ENCODE peak calls at places on chromosomes 12 and 14, in seven cellular contexts. O, F, T, E, Z, X and U are unnamed samples.

GRCh38 chr14:75222208-75222701 is 45.8 kb upstream of the TMED10 start:
- DNase-seq in O (no peak), F (no peak), T (peak; percentile 92), E (peak; percentile 27), Z (no peak), X (no peak), U (no peak)

GRCh38 chr12:66813137-66813867 is 134.4 kb upstream of the GRIP1 start:
- DNase-seq in O (no peak), F (peak; percentile 9), T (no peak), E (no peak), Z (peak; percentile 4), X (no peak), U (peak; percentile 65)

GRCh38 chr12:48054955-48055821 is 50.7 kb downstream of the SENP1 start:
- DNase-seq in O (no peak), F (no peak), T (no peak), E (no peak), Z (no peak), X (no peak), U (no peak)

GRCh38 chr12:121294151-121294889 is 2.2 kb downstream of the CAMKK2 start:
- DNase-seq in O (peak; percentile 31), F (no peak), T (no peak), E (no peak), Z (no peak), X (no peak), U (no peak)

GRCh38 chr14:51203881-51204280 is 36.2 kb upstream of the TMX1 start:
- DNase-seq in O (no peak), F (no peak), T (no peak), E (no peak), Z (no peak), X (no peak), U (no peak)

GRCh38 chr12:41277019-41277770 is 89.1 kb downstream of the PDZRN4 start:
- DNase-seq in O (no peak), F (no peak), T (peak; percentile 52), E (peak; percentile 41), Z (no peak), X (no peak), U (peak; percentile 57)

GRCh38 chr12:46152456-46152855 is 116.4 kb downstream of the SLC38A1 start:
- DNase-seq in O (peak; percentile 19), F (no peak), T (no peak), E (no peak), Z (no peak), X (no peak), U (no peak)

GRCh38 chr14:101774814-101775213 is 13.3 kb downstream of the PPP2R5C start:
- DNase-seq in O (no peak), F (no peak), T (no peak), E (no peak), Z (no peak), X (no peak), U (no peak)

GRCh38 chr12:3752096-3752709 is 706 bp downstream of the CRACR2A start:
- DNase-seq in O (no peak), F (peak; percentile 57), T (no peak), E (no peak), Z (peak; percentile 67), X (peak; percentile 52), U (no peak)

GRCh38 chr14:26867171-26867757 is 269.4 kb upstream of the NOVA1 start:
- DNase-seq in O (peak; percentile 48), F (no peak), T (no peak), E (no peak), Z (no peak), X (no peak), U (peak; percentile 72)

GRCh38 chr12:57008113-57008687 is 1.9 kb upstream of the ZBTB39 start:
- DNase-seq in O (no peak), F (no peak), T (peak; percentile 82), E (peak; percentile 67), Z (no peak), X (no peak), U (peak; percentile 76)

GRCh38 chr12:114655934-114656697 is 27.9 kb downstream of the TBX3 start:
- DNase-seq in O (no peak), F (no peak), T (peak; percentile 93), E (peak; percentile 76), Z (no peak), X (no peak), U (peak; percentile 44)

GRCh38 chr12:5503774-5504173 is 71.9 kb downstream of the NTF3 start:
- DNase-seq in O (no peak), F (no peak), T (no peak), E (no peak), Z (no peak), X (no peak), U (no peak)

GRCh38 chr12:45290218-45290609 is 74.3 kb downstream of the ANO6 start:
- DNase-seq in O (no peak), F (no peak), T (peak; percentile 88), E (no peak), Z (no peak), X (no peak), U (peak; percentile 75)

GRCh38 chr14:68668028-68668427 is 124.8 kb downstream of the ZFP36L1 start:
- DNase-seq in O (no peak), F (no peak), T (no peak), E (no peak), Z (no peak), X (no peak), U (no peak)